ENCODE peak calls at places on chromosomes 3 and 15, in four cellular contexts. U is lower leg skin, K is heart left ventricle, F is upper lobe of left lung. T is an unnamed sample.

GRCh38 chr15:91975241-91975978 is 121.9 kb downstream of the SLCO3A1 start:
- DNase-seq in K (peak), U (no peak), F (no peak), T (no peak)

GRCh38 chr15:74339371-74339770 is 28.1 kb downstream of the CYP11A1 start:
- DNase-seq in F (peak), U (no peak), K (no peak), T (no peak)

GRCh38 chr15:59148160-59148810 is 43.3 kb downstream of the CCNB2 start:
- DNase-seq in K (no peak), F (no peak), U (peak), T (no peak)

GRCh38 chr15:76382987-76383728 is 46.6 kb downstream of the ISL2 start:
- DNase-seq in F (no peak), U (no peak), K (no peak), T (no peak)

GRCh38 chr15:71364117-71364584 is 248.9 kb downstream of the THSD4 start:
- DNase-seq in F (no peak), K (no peak), U (no peak), T (no peak)

GRCh38 chr3:12884104-12884742 is 42.9 kb upstream of the RPL32 start:
- DNase-seq in K (no peak), F (no peak), U (no peak), T (no peak)

GRCh38 chr15:70480196-70480856 is 283.0 kb downstream of the UACA start:
- DNase-seq in F (no peak), U (no peak), K (no peak), T (no peak)

GRCh38 chr15:79212589-79213139 is 69.9 kb upstream of the ANKRD34C start:
- DNase-seq in K (no peak), F (no peak), U (no peak), T (no peak)

GRCh38 chr15:87268675-87269074 is 987.9 kb downstream of the NTRK3 start:
- DNase-seq in F (no peak), U (no peak), K (no peak), T (no peak)

GRCh38 chr3:111851511-111851954 is 7.5 kb upstream of the PHLDB2 start:
- DNase-seq in K (no peak), F (no peak), U (no peak), T (no peak)

GRCh38 chr3:120429921-120430361 is 20.9 kb downstream of the FSTL1 start:
- DNase-seq in F (no peak), K (no peak), U (no peak), T (no peak)

GRCh38 chr15:57541805-57542504 is 49.7 kb upstream of the MYZAP start:
- DNase-seq in K (peak), U (peak), F (no peak), T (peak)

GRCh38 chr15:45179221-45179985 is 8.4 kb downstream of the SHF start:
- DNase-seq in K (no peak), U (no peak), F (no peak), T (peak)

GRCh38 chr3:52682016-52682415 is 3.7 kb downstream of the PBRM1 start:
- DNase-seq in U (no peak), K (no peak), F (no peak), T (no peak)

GRCh38 chr3:121995190-121996137 is 26.6 kb downstream of the ILDR1 start:
- DNase-seq in K (peak), F (no peak), U (peak), T (peak)

GRCh38 chr15:76160426-76161152 is 100.8 kb downstream of the TMEM266 start:
- DNase-seq in K (no peak), F (peak), U (no peak), T (no peak)

GRCh38 chr15:71066983-71067382 is 48.3 kb upstream of the THSD4 start:
- DNase-seq in U (no peak), K (no peak), F (no peak), T (no peak)

GRCh38 chr15:96037584-96037983 is 292.9 kb upstream of the NR2F2 start:
- DNase-seq in U (no peak), F (no peak), K (no peak), T (no peak)

GRCh38 chr15:70250208-70251201 is 152.8 kb upstream of the TLE3 start:
- DNase-seq in K (no peak), F (no peak), U (peak), T (no peak)

GRCh38 chr3:31295150-31295765 is 237.5 kb upstream of the STT3B start:
- DNase-seq in K (no peak), U (no peak), F (no peak), T (no peak)

GRCh38 chr15:58770519-58770856 is 614 bp upstream of the MINDY2 start:
- DNase-seq in F (no peak), K (no peak), U (no peak), T (no peak)

GRCh38 chr3:15148614-15149013 is 49.7 kb upstream of the RBSN start:
- DNase-seq in F (no peak), U (no peak), K (no peak), T (no peak)

GRCh38 chr3:173663664-173664063 is 266.1 kb downstream of the NLGN1 start:
- DNase-seq in U (no peak), K (no peak), F (no peak), T (no peak)
- TF ChIP-seq POLR2A in U (no peak), K (no peak), F (no peak), T (no peak)

GRCh38 chr15:101641894-101642293 is 10.3 kb downstream of the TM2D3 start:
- DNase-seq in K (no peak), U (no peak), F (no peak), T (no peak)
- TF ChIP-seq POLR2A in K (no peak), U (no peak), F (no peak), T (no peak)

DNA sequence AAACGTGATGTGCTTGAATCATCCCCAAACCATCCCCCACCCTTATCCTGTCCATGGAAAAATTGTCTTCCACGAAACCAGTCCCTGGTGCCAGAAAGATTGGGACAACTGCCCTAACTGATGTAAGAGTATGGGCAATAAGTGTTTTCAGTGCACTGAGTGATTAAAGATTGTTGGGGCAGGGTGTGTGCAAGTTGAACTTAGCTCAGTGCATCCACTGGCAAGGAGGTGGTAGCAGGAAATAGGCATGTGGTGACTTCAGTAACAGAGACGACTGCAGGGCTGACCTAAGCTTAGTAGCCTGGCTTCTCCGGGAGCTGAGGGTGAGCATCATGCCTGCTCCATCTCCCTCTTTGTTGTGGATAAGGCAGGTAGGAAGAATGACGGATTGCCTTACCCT is 27.5 kb downstream of the PAQR9 start:
- DNase-seq in U (no peak), F (no peak), K (no peak), T (no peak)
- TF ChIP-seq POLR2A in U (no peak), F (no peak), K (no peak), T (no peak)

GRCh38 chr15:49155110-49155833 is at the start of gene COPS2:
- DNase-seq in F (peak), U (peak), K (peak), T (peak)
- TF ChIP-seq POLR2A in F (peak), U (peak), K (no peak), T (no peak)

GRCh38 chr15:89785064-89785770 is 9.1 kb downstream of the MESP2 start:
- DNase-seq in K (no peak), U (no peak), F (no peak), T (peak)
- TF ChIP-seq POLR2A in K (no peak), U (no peak), F (no peak), T (no peak)

DNA sequence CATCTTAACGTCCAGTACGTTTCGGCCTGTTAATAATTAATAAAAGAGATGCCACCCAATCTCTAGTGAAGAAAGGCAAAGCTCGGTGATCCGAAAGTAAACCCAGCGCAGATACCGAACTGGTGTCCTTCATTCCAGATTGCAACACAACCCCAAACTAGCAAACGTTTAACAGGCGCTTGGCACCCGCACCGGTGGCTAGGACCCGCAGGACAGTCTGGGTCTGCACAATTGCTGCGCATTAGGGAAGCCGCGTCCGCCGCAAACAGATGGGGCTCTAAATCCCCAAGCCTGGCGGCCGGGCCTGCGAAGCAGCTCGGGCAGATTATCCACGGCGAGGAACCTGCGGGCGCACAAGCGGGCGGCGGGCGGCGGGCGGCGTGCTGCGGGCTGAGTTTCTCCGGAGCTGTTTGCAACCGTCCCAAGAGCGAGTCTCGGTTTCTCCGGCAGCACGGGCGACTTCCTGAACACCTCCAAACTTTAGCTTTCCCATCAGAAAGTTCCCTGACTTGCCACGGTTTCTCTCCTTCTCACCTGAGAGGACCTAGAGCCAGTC is 112.1 kb upstream of the ICE2 start:
- DNase-seq in F (peak), U (peak), K (peak), T (peak)
- TF ChIP-seq POLR2A in F (peak), U (no peak), K (no peak), T (no peak)

GRCh38 chr3:33403756-33404155 is 36.4 kb downstream of the UBP1 start:
- DNase-seq in K (no peak), U (no peak), F (no peak), T (no peak)
- TF ChIP-seq POLR2A in K (no peak), U (no peak), F (no peak), T (no peak)

GRCh38 chr15:81292516-81293001 is 31.4 kb downstream of the STARD5 start:
- DNase-seq in F (no peak), K (no peak), U (no peak), T (no peak)
- TF ChIP-seq POLR2A in F (no peak), K (no peak), U (no peak), T (no peak)

GRCh38 chr3:133390715-133391114 is 9.1 kb upstream of the BFSP2 start:
- DNase-seq in U (peak), F (no peak), K (no peak), T (no peak)
- TF ChIP-seq POLR2A in U (no peak), F (no peak), K (no peak), T (no peak)

T was measured in stomach.